ENCODE peak calls at places on chromosome 5, in ten cellular contexts. One of them, this sample, is unnamed.

GRCh38 chr5:10632110-10632903 is 68.4 kb downstream of the ANKRD33B start:
- DNase-seq in HEK293T: no peak
- DNase-seq in uterus: no peak
- DNase-seq in IMR-90: peak
- DNase-seq in activated T-helper 1 cell treated with anti-CD3 and anti-CD28 coated beads, Interleukin-2, amount 50 U/mL, for 16 hours: peak
- DNase-seq in GM12891: peak
- DNase-seq in epithelial cell of esophagus: peak
- DNase-seq in CD4-positive, CD25-positive, alpha-beta regulatory T cell: no peak
- DNase-seq in tibial nerve: no peak
- DNase-seq in fibroblast of lung: peak
- DNase-seq in this sample: no peak

GRCh38 chr5:143051244-143052058 is 281.3 kb downstream of the ARHGAP26 start:
- DNase-seq in HEK293T: peak
- DNase-seq in uterus: peak
- DNase-seq in IMR-90: peak
- DNase-seq in activated T-helper 1 cell treated with anti-CD3 and anti-CD28 coated beads, Interleukin-2, amount 50 U/mL, for 16 hours: no peak
- DNase-seq in GM12891: no peak
- DNase-seq in epithelial cell of esophagus: peak
- DNase-seq in CD4-positive, CD25-positive, alpha-beta regulatory T cell: no peak
- DNase-seq in tibial nerve: peak
- DNase-seq in fibroblast of lung: peak
- DNase-seq in this sample: peak

GRCh38 chr5:96582343-96582742 is 79.8 kb upstream of the CAST start:
- DNase-seq in HEK293T: peak
- DNase-seq in uterus: no peak
- DNase-seq in IMR-90: peak
- DNase-seq in activated T-helper 1 cell treated with anti-CD3 and anti-CD28 coated beads, Interleukin-2, amount 50 U/mL, for 16 hours: no peak
- DNase-seq in GM12891: no peak
- DNase-seq in epithelial cell of esophagus: peak
- DNase-seq in CD4-positive, CD25-positive, alpha-beta regulatory T cell: no peak
- DNase-seq in tibial nerve: no peak
- DNase-seq in fibroblast of lung: peak
- DNase-seq in this sample: peak

GRCh38 chr5:54580997-54581741 is 63.6 kb downstream of the SNX18 start:
- DNase-seq in HEK293T: no peak
- DNase-seq in uterus: no peak
- DNase-seq in IMR-90: peak
- DNase-seq in activated T-helper 1 cell treated with anti-CD3 and anti-CD28 coated beads, Interleukin-2, amount 50 U/mL, for 16 hours: no peak
- DNase-seq in GM12891: no peak
- DNase-seq in epithelial cell of esophagus: no peak
- DNase-seq in CD4-positive, CD25-positive, alpha-beta regulatory T cell: no peak
- DNase-seq in tibial nerve: no peak
- DNase-seq in fibroblast of lung: peak
- DNase-seq in this sample: no peak

GRCh38 chr5:36459191-36460135 is 146.9 kb upstream of the SLC1A3 start:
- DNase-seq in HEK293T: peak
- DNase-seq in uterus: no peak
- DNase-seq in IMR-90: no peak
- DNase-seq in activated T-helper 1 cell treated with anti-CD3 and anti-CD28 coated beads, Interleukin-2, amount 50 U/mL, for 16 hours: no peak
- DNase-seq in GM12891: no peak
- DNase-seq in epithelial cell of esophagus: peak
- DNase-seq in CD4-positive, CD25-positive, alpha-beta regulatory T cell: peak
- DNase-seq in tibial nerve: no peak
- DNase-seq in fibroblast of lung: no peak
- DNase-seq in this sample: peak

GRCh38 chr5:63743096-63743798 is 219.0 kb downstream of the HTR1A start:
- DNase-seq in HEK293T: no peak
- DNase-seq in uterus: no peak
- DNase-seq in IMR-90: no peak
- DNase-seq in activated T-helper 1 cell treated with anti-CD3 and anti-CD28 coated beads, Interleukin-2, amount 50 U/mL, for 16 hours: no peak
- DNase-seq in GM12891: no peak
- DNase-seq in epithelial cell of esophagus: no peak
- DNase-seq in CD4-positive, CD25-positive, alpha-beta regulatory T cell: no peak
- DNase-seq in tibial nerve: no peak
- DNase-seq in fibroblast of lung: no peak
- DNase-seq in this sample: no peak

GRCh38 chr5:131328536-131329186 is 64.8 kb downstream of the CDC42SE2 start:
- DNase-seq in HEK293T: no peak
- DNase-seq in uterus: no peak
- DNase-seq in IMR-90: peak
- DNase-seq in activated T-helper 1 cell treated with anti-CD3 and anti-CD28 coated beads, Interleukin-2, amount 50 U/mL, for 16 hours: no peak
- DNase-seq in GM12891: no peak
- DNase-seq in epithelial cell of esophagus: peak
- DNase-seq in CD4-positive, CD25-positive, alpha-beta regulatory T cell: no peak
- DNase-seq in tibial nerve: no peak
- DNase-seq in fibroblast of lung: peak
- DNase-seq in this sample: no peak

GRCh38 chr5:41795125-41795524 is 75.1 kb downstream of the OXCT1 start:
- DNase-seq in HEK293T: no peak
- DNase-seq in uterus: no peak
- DNase-seq in IMR-90: no peak
- DNase-seq in activated T-helper 1 cell treated with anti-CD3 and anti-CD28 coated beads, Interleukin-2, amount 50 U/mL, for 16 hours: no peak
- DNase-seq in GM12891: no peak
- DNase-seq in epithelial cell of esophagus: no peak
- DNase-seq in CD4-positive, CD25-positive, alpha-beta regulatory T cell: no peak
- DNase-seq in tibial nerve: no peak
- DNase-seq in fibroblast of lung: no peak
- DNase-seq in this sample: peak

GRCh38 chr5:167208911-167209310 is 1082.5 kb upstream of the WWC1 start:
- DNase-seq in HEK293T: no peak
- DNase-seq in uterus: no peak
- DNase-seq in IMR-90: no peak
- DNase-seq in activated T-helper 1 cell treated with anti-CD3 and anti-CD28 coated beads, Interleukin-2, amount 50 U/mL, for 16 hours: no peak
- DNase-seq in GM12891: no peak
- DNase-seq in epithelial cell of esophagus: peak
- DNase-seq in CD4-positive, CD25-positive, alpha-beta regulatory T cell: no peak
- DNase-seq in tibial nerve: no peak
- DNase-seq in fibroblast of lung: peak
- DNase-seq in this sample: no peak

GRCh38 chr5:59813761-59814562 is 79.6 kb downstream of the PDE4D start:
- DNase-seq in HEK293T: peak
- DNase-seq in uterus: no peak
- DNase-seq in IMR-90: peak
- DNase-seq in activated T-helper 1 cell treated with anti-CD3 and anti-CD28 coated beads, Interleukin-2, amount 50 U/mL, for 16 hours: no peak
- DNase-seq in GM12891: no peak
- DNase-seq in epithelial cell of esophagus: peak
- DNase-seq in CD4-positive, CD25-positive, alpha-beta regulatory T cell: peak
- DNase-seq in tibial nerve: peak
- DNase-seq in fibroblast of lung: peak
- DNase-seq in this sample: peak

GRCh38 chr5:14503017-14503680 is 78.4 kb upstream of the OTULINL start:
- DNase-seq in HEK293T: no peak
- DNase-seq in uterus: no peak
- DNase-seq in IMR-90: no peak
- DNase-seq in activated T-helper 1 cell treated with anti-CD3 and anti-CD28 coated beads, Interleukin-2, amount 50 U/mL, for 16 hours: no peak
- DNase-seq in GM12891: no peak
- DNase-seq in epithelial cell of esophagus: no peak
- DNase-seq in CD4-positive, CD25-positive, alpha-beta regulatory T cell: no peak
- DNase-seq in tibial nerve: no peak
- DNase-seq in fibroblast of lung: no peak
- DNase-seq in this sample: no peak

GRCh38 chr5:83551826-83552225 is 80.3 kb downstream of the VCAN start:
- DNase-seq in HEK293T: no peak
- DNase-seq in uterus: no peak
- DNase-seq in IMR-90: peak
- DNase-seq in activated T-helper 1 cell treated with anti-CD3 and anti-CD28 coated beads, Interleukin-2, amount 50 U/mL, for 16 hours: no peak
- DNase-seq in GM12891: no peak
- DNase-seq in epithelial cell of esophagus: no peak
- DNase-seq in CD4-positive, CD25-positive, alpha-beta regulatory T cell: no peak
- DNase-seq in tibial nerve: no peak
- DNase-seq in fibroblast of lung: peak
- DNase-seq in this sample: no peak

GRCh38 chr5:140633081-140633471 is at the start of gene CD14:
- DNase-seq in HEK293T: no peak
- DNase-seq in uterus: no peak
- DNase-seq in IMR-90: no peak
- DNase-seq in activated T-helper 1 cell treated with anti-CD3 and anti-CD28 coated beads, Interleukin-2, amount 50 U/mL, for 16 hours: no peak
- DNase-seq in GM12891: no peak
- DNase-seq in epithelial cell of esophagus: peak
- DNase-seq in CD4-positive, CD25-positive, alpha-beta regulatory T cell: no peak
- DNase-seq in tibial nerve: peak
- DNase-seq in fibroblast of lung: no peak
- DNase-seq in this sample: peak

GRCh38 chr5:56145106-56145505 is 88.0 kb downstream of the ANKRD55 start:
- DNase-seq in HEK293T: no peak
- DNase-seq in uterus: no peak
- DNase-seq in IMR-90: no peak
- DNase-seq in activated T-helper 1 cell treated with anti-CD3 and anti-CD28 coated beads, Interleukin-2, amount 50 U/mL, for 16 hours: no peak
- DNase-seq in GM12891: no peak
- DNase-seq in epithelial cell of esophagus: peak
- DNase-seq in CD4-positive, CD25-positive, alpha-beta regulatory T cell: no peak
- DNase-seq in tibial nerve: no peak
- DNase-seq in fibroblast of lung: no peak
- DNase-seq in this sample: no peak

GRCh38 chr5:4068171-4068570 is 472.5 kb downstream of the IRX1 start:
- DNase-seq in HEK293T: no peak
- DNase-seq in uterus: no peak
- DNase-seq in IMR-90: no peak
- DNase-seq in activated T-helper 1 cell treated with anti-CD3 and anti-CD28 coated beads, Interleukin-2, amount 50 U/mL, for 16 hours: no peak
- DNase-seq in GM12891: no peak
- DNase-seq in epithelial cell of esophagus: no peak
- DNase-seq in CD4-positive, CD25-positive, alpha-beta regulatory T cell: no peak
- DNase-seq in tibial nerve: no peak
- DNase-seq in fibroblast of lung: no peak
- DNase-seq in this sample: no peak

GRCh38 chr5:137624786-137625349 is 111.0 kb downstream of the KLHL3 start:
- DNase-seq in HEK293T: no peak
- DNase-seq in uterus: no peak
- DNase-seq in IMR-90: no peak
- DNase-seq in activated T-helper 1 cell treated with anti-CD3 and anti-CD28 coated beads, Interleukin-2, amount 50 U/mL, for 16 hours: no peak
- DNase-seq in GM12891: no peak
- DNase-seq in epithelial cell of esophagus: no peak
- DNase-seq in CD4-positive, CD25-positive, alpha-beta regulatory T cell: no peak
- DNase-seq in tibial nerve: no peak
- DNase-seq in fibroblast of lung: no peak
- DNase-seq in this sample: no peak

GRCh38 chr5:137560414-137560813 is 61.3 kb upstream of the SPOCK1 start:
- DNase-seq in HEK293T: no peak
- DNase-seq in uterus: no peak
- DNase-seq in IMR-90: no peak
- DNase-seq in activated T-helper 1 cell treated with anti-CD3 and anti-CD28 coated beads, Interleukin-2, amount 50 U/mL, for 16 hours: no peak
- DNase-seq in GM12891: no peak
- DNase-seq in epithelial cell of esophagus: peak
- DNase-seq in CD4-positive, CD25-positive, alpha-beta regulatory T cell: no peak
- DNase-seq in tibial nerve: no peak
- DNase-seq in fibroblast of lung: peak
- DNase-seq in this sample: no peak

GRCh38 chr5:170105643-170106611 is at the start of gene FOXI1:
- DNase-seq in HEK293T: no peak
- DNase-seq in uterus: no peak
- DNase-seq in IMR-90: no peak
- DNase-seq in activated T-helper 1 cell treated with anti-CD3 and anti-CD28 coated beads, Interleukin-2, amount 50 U/mL, for 16 hours: no peak
- DNase-seq in GM12891: no peak
- DNase-seq in epithelial cell of esophagus: peak
- DNase-seq in CD4-positive, CD25-positive, alpha-beta regulatory T cell: no peak
- DNase-seq in tibial nerve: no peak
- DNase-seq in fibroblast of lung: no peak
- DNase-seq in this sample: peak

GRCh38 chr5:65663804-65664521 is 39.1 kb downstream of the SHLD3 start:
- DNase-seq in HEK293T: peak
- DNase-seq in uterus: no peak
- DNase-seq in IMR-90: peak
- DNase-seq in activated T-helper 1 cell treated with anti-CD3 and anti-CD28 coated beads, Interleukin-2, amount 50 U/mL, for 16 hours: no peak
- DNase-seq in GM12891: no peak
- DNase-seq in epithelial cell of esophagus: peak
- DNase-seq in CD4-positive, CD25-positive, alpha-beta regulatory T cell: no peak
- DNase-seq in tibial nerve: no peak
- DNase-seq in fibroblast of lung: peak
- DNase-seq in this sample: peak

GRCh38 chr5:155605898-155606297 is 592.3 kb downstream of the KIF4B start:
- DNase-seq in HEK293T: no peak
- DNase-seq in uterus: no peak
- DNase-seq in IMR-90: no peak
- DNase-seq in activated T-helper 1 cell treated with anti-CD3 and anti-CD28 coated beads, Interleukin-2, amount 50 U/mL, for 16 hours: no peak
- DNase-seq in GM12891: no peak
- DNase-seq in epithelial cell of esophagus: no peak
- DNase-seq in CD4-positive, CD25-positive, alpha-beta regulatory T cell: no peak
- DNase-seq in tibial nerve: no peak
- DNase-seq in fibroblast of lung: no peak
- DNase-seq in this sample: no peak

GRCh38 chr5:93092349-93093105 is 488.5 kb downstream of the NR2F1-AS1 start:
- DNase-seq in HEK293T: no peak
- DNase-seq in uterus: no peak
- DNase-seq in IMR-90: peak
- DNase-seq in activated T-helper 1 cell treated with anti-CD3 and anti-CD28 coated beads, Interleukin-2, amount 50 U/mL, for 16 hours: no peak
- DNase-seq in GM12891: no peak
- DNase-seq in epithelial cell of esophagus: peak
- DNase-seq in CD4-positive, CD25-positive, alpha-beta regulatory T cell: no peak
- DNase-seq in tibial nerve: no peak
- DNase-seq in fibroblast of lung: peak
- DNase-seq in this sample: peak

GRCh38 chr5:135850231-135850630 is 15.8 kb downstream of the SLC25A48 start:
- DNase-seq in HEK293T: no peak
- DNase-seq in uterus: no peak
- DNase-seq in IMR-90: no peak
- DNase-seq in activated T-helper 1 cell treated with anti-CD3 and anti-CD28 coated beads, Interleukin-2, amount 50 U/mL, for 16 hours: no peak
- DNase-seq in GM12891: no peak
- DNase-seq in epithelial cell of esophagus: no peak
- DNase-seq in CD4-positive, CD25-positive, alpha-beta regulatory T cell: no peak
- DNase-seq in tibial nerve: no peak
- DNase-seq in fibroblast of lung: no peak
- DNase-seq in this sample: no peak

GRCh38 chr5:96096724-96097123 is 135.1 kb upstream of the ELL2 start:
- DNase-seq in HEK293T: no peak
- DNase-seq in uterus: no peak
- DNase-seq in IMR-90: no peak
- DNase-seq in activated T-helper 1 cell treated with anti-CD3 and anti-CD28 coated beads, Interleukin-2, amount 50 U/mL, for 16 hours: no peak
- DNase-seq in GM12891: no peak
- DNase-seq in epithelial cell of esophagus: no peak
- DNase-seq in CD4-positive, CD25-positive, alpha-beta regulatory T cell: no peak
- DNase-seq in tibial nerve: no peak
- DNase-seq in fibroblast of lung: no peak
- DNase-seq in this sample: no peak

GRCh38 chr5:130335116-130335515 is 430.9 kb downstream of the CHSY3 start:
- DNase-seq in HEK293T: no peak
- DNase-seq in uterus: no peak
- DNase-seq in IMR-90: no peak
- DNase-seq in activated T-helper 1 cell treated with anti-CD3 and anti-CD28 coated beads, Interleukin-2, amount 50 U/mL, for 16 hours: no peak
- DNase-seq in GM12891: no peak
- DNase-seq in epithelial cell of esophagus: peak
- DNase-seq in CD4-positive, CD25-positive, alpha-beta regulatory T cell: no peak
- DNase-seq in tibial nerve: no peak
- DNase-seq in fibroblast of lung: peak
- DNase-seq in this sample: no peak

GRCh38 chr5:143030349-143030748 is 260.2 kb downstream of the ARHGAP26 start:
- DNase-seq in HEK293T: no peak
- DNase-seq in uterus: no peak
- DNase-seq in IMR-90: no peak
- DNase-seq in activated T-helper 1 cell treated with anti-CD3 and anti-CD28 coated beads, Interleukin-2, amount 50 U/mL, for 16 hours: no peak
- DNase-seq in GM12891: no peak
- DNase-seq in epithelial cell of esophagus: no peak
- DNase-seq in CD4-positive, CD25-positive, alpha-beta regulatory T cell: peak
- DNase-seq in tibial nerve: no peak
- DNase-seq in fibroblast of lung: no peak
- DNase-seq in this sample: no peak

GRCh38 chr5:59608745-59609144 is 284.8 kb downstream of the PDE4D start:
- DNase-seq in HEK293T: no peak
- DNase-seq in uterus: no peak
- DNase-seq in IMR-90: no peak
- DNase-seq in activated T-helper 1 cell treated with anti-CD3 and anti-CD28 coated beads, Interleukin-2, amount 50 U/mL, for 16 hours: no peak
- DNase-seq in GM12891: no peak
- DNase-seq in epithelial cell of esophagus: no peak
- DNase-seq in CD4-positive, CD25-positive, alpha-beta regulatory T cell: peak
- DNase-seq in tibial nerve: no peak
- DNase-seq in fibroblast of lung: peak
- DNase-seq in this sample: no peak

GRCh38 chr5:142618125-142618524 is 67.8 kb downstream of the FGF1 start:
- DNase-seq in HEK293T: no peak
- DNase-seq in uterus: no peak
- DNase-seq in IMR-90: peak
- DNase-seq in activated T-helper 1 cell treated with anti-CD3 and anti-CD28 coated beads, Interleukin-2, amount 50 U/mL, for 16 hours: no peak
- DNase-seq in GM12891: no peak
- DNase-seq in epithelial cell of esophagus: peak
- DNase-seq in CD4-positive, CD25-positive, alpha-beta regulatory T cell: peak
- DNase-seq in tibial nerve: no peak
- DNase-seq in fibroblast of lung: peak
- DNase-seq in this sample: peak

GRCh38 chr5:133870661-133871060 is 97.8 kb downstream of the C5orf15 start:
- DNase-seq in HEK293T: no peak
- DNase-seq in uterus: no peak
- DNase-seq in IMR-90: peak
- DNase-seq in activated T-helper 1 cell treated with anti-CD3 and anti-CD28 coated beads, Interleukin-2, amount 50 U/mL, for 16 hours: no peak
- DNase-seq in GM12891: no peak
- DNase-seq in epithelial cell of esophagus: no peak
- DNase-seq in CD4-positive, CD25-positive, alpha-beta regulatory T cell: no peak
- DNase-seq in tibial nerve: no peak
- DNase-seq in fibroblast of lung: peak
- DNase-seq in this sample: peak

This sample was measured in NCI-H69.